ENCODE peak calls at places on chromosomes 3 and 15, in five cellular contexts. F, I, Z, R and D are unnamed samples.
A peak's percentile ranks its signal among the peaks of the same experiment; 100 is the strongest.

GRCh38 chr3:42270561-42270960 is 4.6 kb upstream of the CCK start:
- DNase-seq in F (peak; percentile 51), I (no peak), Z (no peak), R (no peak), D (no peak)

GRCh38 chr15:78620839-78621421 is at the start of gene CHRNA3:
- DNase-seq in F (peak; percentile 45), I (no peak), Z (no peak), R (no peak), D (no peak)

GRCh38 chr3:101530213-101531047 is 17.4 kb upstream of the SENP7 start:
- DNase-seq in F (no peak), I (no peak), Z (no peak), R (no peak), D (no peak)

GRCh38 chr3:17469520-17469919 is 272.9 kb downstream of the TBC1D5 start:
- DNase-seq in F (no peak), I (no peak), Z (no peak), R (peak; percentile 46), D (peak; percentile 50)

GRCh38 chr3:138180375-138181029 is 5.8 kb upstream of the DBR1 start:
- DNase-seq in F (peak; percentile 38), I (no peak), Z (no peak), R (peak; percentile 59), D (peak; percentile 49)

GRCh38 chr3:51353566-51354140 is 31.4 kb upstream of the MANF start:
- DNase-seq in F (peak; percentile 30), I (no peak), Z (no peak), R (no peak), D (no peak)

GRCh38 chr3:38031022-38031994 is 1.9 kb upstream of the PLCD1 start:
- DNase-seq in F (no peak), I (peak; percentile 43), Z (no peak), R (peak; percentile 93), D (peak; percentile 90)

GRCh38 chr3:50675179-50676030 is 678 bp downstream of the DOCK3 start:
- DNase-seq in F (peak; percentile 79), I (peak; percentile 33), Z (peak; percentile 78), R (no peak), D (no peak)

GRCh38 chr3:112602217-112602838 is 38.6 kb downstream of the CCDC80 start:
- DNase-seq in F (no peak), I (no peak), Z (no peak), R (no peak), D (no peak)

GRCh38 chr3:150407818-150408231 is 273 bp upstream of the TSC22D2 start:
- DNase-seq in F (no peak), I (peak; percentile 97), Z (no peak), R (peak; percentile 64), D (peak; percentile 70)

GRCh38 chr3:57689367-57690053 is 3.4 kb downstream of the DENND6A start:
- DNase-seq in F (no peak), I (no peak), Z (no peak), R (no peak), D (no peak)

GRCh38 chr15:70480196-70480856 is 283.0 kb downstream of the UACA start:
- DNase-seq in F (no peak), I (no peak), Z (no peak), R (no peak), D (no peak)

GRCh38 chr3:8870134-8870533 is 93.1 kb downstream of the RAD18 start:
- DNase-seq in F (no peak), I (no peak), Z (no peak), R (no peak), D (no peak)

DNA sequence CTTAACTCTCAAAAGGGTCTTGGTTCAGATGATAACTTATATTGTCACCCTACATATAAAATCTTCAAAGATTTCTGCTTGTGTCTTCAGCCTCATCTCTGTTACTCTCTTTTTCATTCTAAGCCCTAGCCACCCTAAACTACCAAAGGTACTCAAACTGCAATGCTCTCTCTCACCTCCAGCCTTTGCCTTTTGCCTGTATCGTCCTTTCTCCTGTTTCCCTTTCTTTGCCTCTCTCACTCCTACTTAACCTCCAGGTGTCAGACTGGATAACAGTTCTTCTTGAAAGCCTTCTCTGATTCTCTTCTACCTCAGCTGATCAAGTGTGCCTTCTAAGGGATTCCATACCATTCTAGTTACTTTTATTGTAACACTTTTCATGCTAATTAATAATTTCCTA is 149.8 kb downstream of the SERPINI1 start:
- DNase-seq in F (no peak), I (no peak), Z (no peak), R (no peak), D (no peak)
- TF ChIP-seq CTCF in F (no peak), I (no peak), Z (no peak), R (no peak), D (no peak)

DNA sequence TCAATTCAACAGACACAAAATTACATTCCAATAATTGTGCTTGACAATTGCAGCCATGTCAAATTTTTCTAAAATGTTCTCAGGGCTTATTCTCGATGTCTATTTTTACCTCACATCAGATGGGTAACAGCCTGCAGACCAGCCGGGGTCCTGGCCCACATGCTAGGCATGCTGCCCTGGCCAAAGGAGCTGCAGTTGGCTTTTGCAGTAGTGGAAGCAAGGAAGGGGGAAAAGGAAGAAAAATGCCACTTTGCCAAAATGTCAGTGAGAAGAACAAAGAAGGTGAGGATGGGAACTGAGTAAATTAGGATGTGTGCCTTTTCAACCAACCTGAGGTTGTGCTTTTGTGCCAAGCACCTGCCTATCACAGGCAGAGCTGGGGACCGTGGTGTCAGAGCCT is 161.0 kb downstream of the FOXB1 start:
- DNase-seq in F (no peak), I (no peak), Z (no peak), R (no peak), D (no peak)
- H3K27me3 ChIP-seq in F (no peaks in the 10 kb centered on the region), I (no peaks in the 10 kb centered on the region), Z (peaks cover 4% of the 10 kb centered on the region), R (peaks cover 53% of the 10 kb centered on the region), D (peaks cover 5% of the 10 kb centered on the region)

GRCh38 chr3:40387895-40388254 is 891 bp downstream of the ENTPD3 start:
- DNase-seq in F (no peak), I (no peak), Z (no peak), R (no peak), D (no peak)
- H3K4me3 ChIP-seq in F (no peak overlapping the region), I (no peak overlapping the region), Z (no peak overlapping the region), R (peak overlapping the region; percentile 75), D (peak overlapping the region; percentile 56)

DNA sequence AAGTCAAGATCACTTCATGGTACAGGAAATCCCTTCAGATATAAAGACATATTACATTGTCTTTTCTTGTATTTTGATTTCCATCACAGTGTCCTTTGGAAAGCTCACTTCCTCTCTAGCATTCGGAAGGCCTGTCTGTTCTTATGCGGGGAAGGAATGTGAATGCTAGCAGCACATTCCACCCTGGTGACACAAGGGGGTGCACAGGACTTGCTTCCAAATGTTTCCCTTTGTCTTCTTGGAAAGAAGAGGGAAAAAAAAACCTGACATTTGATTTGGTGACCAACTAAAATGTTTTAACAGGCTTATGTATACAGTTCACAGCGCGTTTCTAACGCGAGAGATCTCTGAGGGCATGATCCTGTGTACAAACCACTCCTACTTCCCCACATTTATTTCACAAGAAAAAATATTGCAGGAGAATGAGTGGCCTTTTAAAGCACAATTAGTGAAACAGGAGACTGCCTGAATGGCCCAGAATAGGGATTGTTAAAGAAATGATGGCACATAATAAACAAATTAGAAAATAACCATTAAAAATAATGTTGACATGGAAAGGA is 107.5 kb upstream of the FXR1 start:
- DNase-seq in F (peak; percentile 53), I (no peak), Z (no peak), R (peak; percentile 23), D (peak; percentile 57)
- TF ChIP-seq CTCF in F (peak; percentile 43), I (peak; percentile 48), Z (no peak), R (peak; percentile 29), D (peak; percentile 34)

GRCh38 chr3:53547327-53547726 is 52.9 kb downstream of the CACNA1D start:
- DNase-seq in F (no peak), I (no peak), Z (no peak), R (no peak), D (no peak)

GRCh38 chr3:53554559-53555511 is 60.4 kb downstream of the CACNA1D start:
- DNase-seq in F (no peak), I (no peak), Z (no peak), R (no peak), D (no peak)

GRCh38 chr3:53550005-53550620 is 55.7 kb downstream of the CACNA1D start:
- DNase-seq in F (no peak), I (no peak), Z (no peak), R (no peak), D (no peak)

GRCh38 chr3:53545365-53546031 is 51.1 kb downstream of the CACNA1D start:
- DNase-seq in F (no peak), I (no peak), Z (no peak), R (no peak), D (no peak)

GRCh38 chr3:53551324-53551723 is 56.9 kb downstream of the CACNA1D start:
- DNase-seq in F (no peak), I (no peak), Z (no peak), R (no peak), D (no peak)
- H3K27me3 ChIP-seq in F (no peaks in the 10 kb centered on the region), I (no peaks in the 10 kb centered on the region), Z (no peaks in the 10 kb centered on the region), R (peaks cover 93% of the 10 kb centered on the region), D (no peaks in the 10 kb centered on the region)

DNA sequence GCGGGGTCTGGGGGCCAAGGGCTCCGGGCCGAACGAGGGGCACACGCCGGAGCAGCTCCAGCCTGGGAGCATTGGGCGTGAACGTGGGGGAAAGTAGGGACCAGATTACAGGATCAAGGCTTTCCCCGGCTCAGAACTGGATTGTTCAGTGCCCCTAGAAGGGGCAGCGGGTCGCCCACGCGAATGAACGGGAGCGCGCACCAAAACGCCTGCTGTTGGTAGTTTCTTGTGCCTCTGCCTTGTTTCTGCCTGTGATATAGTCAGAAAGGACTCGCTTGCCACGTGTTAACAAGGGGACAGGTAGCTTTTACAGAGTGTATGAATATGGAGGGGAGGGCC is 1.1 kb downstream of the CASR start:
- DNase-seq in F (no peak), I (no peak), Z (no peak), R (no peak), D (no peak)
- H3K4me3 ChIP-seq in F (peak overlapping the region; percentile 43), I (peak overlapping the region; percentile 30), Z (no peak overlapping the region), R (no peak overlapping the region), D (no peak overlapping the region)

DNA sequence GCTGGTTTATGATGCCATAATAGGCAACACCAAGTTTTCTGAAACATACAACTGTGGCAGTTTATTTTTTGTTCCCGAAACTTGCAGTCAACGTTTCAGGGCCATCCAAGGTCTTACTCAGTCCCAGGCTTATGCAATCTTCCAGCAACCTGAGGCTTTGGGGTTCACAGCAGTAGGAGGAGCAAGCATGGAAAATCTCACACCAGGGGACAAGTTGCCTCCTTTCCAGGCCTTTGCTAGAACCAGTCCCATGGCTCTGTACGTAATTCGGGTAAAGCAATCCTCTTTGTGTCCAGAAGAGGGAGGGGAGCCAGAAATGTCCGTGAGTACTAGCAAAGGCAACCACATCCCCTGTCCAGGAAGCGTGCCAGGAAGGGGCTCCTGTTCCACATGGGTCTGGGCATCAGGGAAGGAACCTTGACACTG is 4.7 kb upstream of the FAM240A start:
- DNase-seq in F (no peak), I (peak; percentile 17), Z (no peak), R (peak; percentile 24), D (no peak)
- TF ChIP-seq CTCF in F (no peak), I (no peak), Z (no peak), R (peak; percentile 38), D (no peak)